ENCODE peak calls at places on chromosomes 4 and X, in ten cellular contexts. K is hepatocyte, Z is AG04450, I is caudate nucleus, F is GM23248, X is MCF 10A, A is foreskin fibroblast, V is transverse colon, S is left ventricle myocardium inferior, H is omental fat pad. E is an unnamed sample.

GRCh38 chrX:46978341-46979291 is 66.4 kb downstream of the JADE3 start:
- DNase-seq in K (peak), Z (peak), I (peak), F (peak), X (peak), A (peak), V (peak), S (peak), H (peak), E (peak)

GRCh38 chrX:110003167-110004156 is 548 bp downstream of the TMEM164 start:
- DNase-seq in K (no peak), Z (no peak), I (no peak), F (peak), X (peak), A (no peak), V (peak), S (peak), H (no peak), E (peak)

GRCh38 chr4:79862842-79863241 is 210.2 kb downstream of the ANTXR2 start:
- DNase-seq in K (no peak), Z (no peak), I (no peak), F (no peak), X (no peak), A (no peak), V (no peak), S (no peak), H (no peak), E (no peak)

GRCh38 chr4:55123791-55124190 is 1.6 kb downstream of the KDR start:
- DNase-seq in K (no peak), Z (no peak), I (no peak), F (no peak), X (no peak), A (no peak), V (no peak), S (no peak), H (no peak), E (no peak)

GRCh38 chr4:134126161-134126560 is 75.4 kb downstream of the PABPC4L start:
- DNase-seq in K (no peak), Z (no peak), I (no peak), F (no peak), X (no peak), A (no peak), V (no peak), S (no peak), H (no peak), E (no peak)

GRCh38 chrX:85851418-85851817 is 195.9 kb downstream of the CHM start:
- DNase-seq in K (peak), Z (no peak), I (no peak), F (peak), X (no peak), A (no peak), V (peak), S (no peak), H (no peak), E (no peak)

GRCh38 chr4:135122457-135122856 is 920.9 kb upstream of the PABPC4L start:
- DNase-seq in K (no peak), Z (no peak), I (no peak), F (no peak), X (no peak), A (no peak), V (no peak), S (no peak), H (no peak), E (no peak)

GRCh38 chr4:153933851-153934688 is 145.2 kb upstream of the SFRP2 start:
- DNase-seq in K (no peak), Z (no peak), I (no peak), F (peak), X (no peak), A (no peak), V (no peak), S (no peak), H (no peak), E (no peak)

GRCh38 chr4:94500696-94501095 is 49.0 kb downstream of the PDLIM5 start:
- DNase-seq in K (no peak), Z (no peak), I (no peak), F (no peak), X (no peak), A (no peak), V (no peak), S (peak), H (no peak), E (no peak)

GRCh38 chr4:147760695-147761094 is 28.8 kb downstream of the ARHGAP10 start:
- DNase-seq in K (no peak), Z (no peak), I (no peak), F (no peak), X (no peak), A (no peak), V (peak), S (peak), H (no peak), E (no peak)

GRCh38 chr4:27506401-27506800 is 645.8 kb downstream of the STIM2 start:
- DNase-seq in K (no peak), Z (no peak), I (no peak), F (no peak), X (no peak), A (no peak), V (no peak), S (no peak), H (no peak), E (no peak)